ENCODE peak calls at places on chromosomes 4 and X, in eight cellular contexts. E is stimulated activated CD8-positive, alpha-beta memory T cell treated with anti-CD3 and anti-CD28 coated beads, Interleukin-7, amount 100 ng/mL, for 24 hours; Y is stimulated activated CD4-positive, alpha-beta T cell treated with anti-CD3 and anti-CD28 coated beads, Interleukin-4, amount 100 ng/mL, for 1 hour; A is AG08396; X is CD4-positive, alpha-beta memory T cell; Z is GM23248; S is globus pallidus; H is smooth muscle cell of the brain vasculature. P is an unnamed sample.

GRCh38 chrX:20056704-20057103 is 60.0 kb downstream of the MAP7D2 start:
- DNase-seq in E (no peak), Y (no peak), A (no peak), X (no peak), Z (no peak), S (no peak), H (no peak), P (no peak)

GRCh38 chr4:89305712-89306437 is 1.7 kb downstream of the GPRIN3 start:
- DNase-seq in E (no peak), Y (no peak), A (no peak), X (no peak), Z (peak), S (no peak), H (no peak), P (peak)

GRCh38 chr4:123415977-123416376 is 19.4 kb downstream of the SPRY1 start:
- DNase-seq in E (no peak), Y (no peak), A (peak), X (no peak), Z (peak), S (no peak), H (no peak), P (peak)

GRCh38 chr4:83189631-83190136 is 75.2 kb upstream of the PLAC8 start:
- DNase-seq in E (no peak), Y (no peak), A (no peak), X (no peak), Z (no peak), S (no peak), H (no peak), P (no peak)

GRCh38 chr4:1492636-1493539 is 86.6 kb upstream of the NKX1-1 start:
- DNase-seq in E (no peak), Y (no peak), A (no peak), X (no peak), Z (no peak), S (no peak), H (no peak), P (no peak)

GRCh38 chr4:87041142-87041541 is 106.3 kb downstream of the AFF1 start:
- DNase-seq in E (no peak), Y (no peak), A (no peak), X (no peak), Z (peak), S (no peak), H (no peak), P (no peak)

GRCh38 chr4:40745585-40745984 is 4.2 kb upstream of the NSUN7 start:
- DNase-seq in E (no peak), Y (no peak), A (no peak), X (no peak), Z (no peak), S (no peak), H (no peak), P (no peak)

GRCh38 chr4:137343221-137343620 is 189.1 kb downstream of the PCDH18 start:
- DNase-seq in E (no peak), Y (no peak), A (no peak), X (no peak), Z (peak), S (no peak), H (no peak), P (no peak)